ENCODE peak calls at places on chromosomes 2 and 18, in six cellular contexts. O, N, Y, P, W and L are unnamed samples.

GRCh38 chr2:17795309-17795708 is 21.0 kb upstream of the MSGN1 start:
- DNase-seq in O (no peak), N (no peak), Y (no peak), P (no peak), W (no peak), L (no peak)

GRCh38 chr2:126946323-126947089 is 47.8 kb downstream of the TEX51 start:
- DNase-seq in O (no peak), N (peak), Y (no peak), P (no peak), W (no peak), L (no peak)

GRCh38 chr18:26549486-26550435 is 1.4 kb upstream of the KCTD1 start:
- DNase-seq in O (peak), N (peak), Y (no peak), P (no peak), W (peak), L (no peak)

GRCh38 chr2:141490886-141491285 is 639.9 kb downstream of the LRP1B start:
- DNase-seq in O (no peak), N (no peak), Y (no peak), P (no peak), W (no peak), L (no peak)

GRCh38 chr2:46385786-46386577 is 88.8 kb downstream of the EPAS1 start:
- DNase-seq in O (no peak), N (no peak), Y (no peak), P (no peak), W (no peak), L (no peak)

GRCh38 chr2:2107140-2107539 is 223.9 kb downstream of the MYT1L start:
- DNase-seq in O (no peak), N (peak), Y (no peak), P (no peak), W (no peak), L (no peak)

GRCh38 chr2:11748861-11749645 is 2.6 kb downstream of the LPIN1 start:
- DNase-seq in O (no peak), N (no peak), Y (no peak), P (no peak), W (no peak), L (no peak)

GRCh38 chr2:54499666-54500065 is 43.5 kb downstream of the SPTBN1 start:
- DNase-seq in O (no peak), N (no peak), Y (no peak), P (no peak), W (no peak), L (no peak)

GRCh38 chr2:106801256-106801655 is 84.7 kb downstream of the ST6GAL2 start:
- DNase-seq in O (no peak), N (no peak), Y (no peak), P (no peak), W (no peak), L (no peak)

GRCh38 chr2:7744827-7745226 is 827.6 kb downstream of the RNF144A start:
- DNase-seq in O (no peak), N (no peak), Y (no peak), P (no peak), W (no peak), L (no peak)

GRCh38 chr2:231671617-231672350 is 36.5 kb upstream of the PTMA start:
- DNase-seq in O (no peak), N (no peak), Y (no peak), P (no peak), W (peak), L (no peak)

GRCh38 chr2:85873679-85874078 is 15.1 kb downstream of the ST3GAL5 start:
- DNase-seq in O (no peak), N (peak), Y (peak), P (no peak), W (no peak), L (no peak)
- TF ChIP-seq SIN3A in O (no peak), N (no peak), Y (no peak), P (no peak), W (no peak), L (no peak)

GRCh38 chr18:59743561-59743960 is 46.3 kb upstream of the CCBE1 start:
- DNase-seq in O (no peak), N (no peak), Y (no peak), P (no peak), W (no peak), L (no peak)
- TF ChIP-seq SIN3A in O (no peak), N (no peak), Y (no peak), P (no peak), W (no peak), L (no peak)

GRCh38 chr2:201699384-201699783 is 940 bp upstream of the MPP4 start:
- DNase-seq in O (no peak), N (no peak), Y (no peak), P (no peak), W (no peak), L (no peak)
- TF ChIP-seq SIN3A in O (no peak), N (no peak), Y (no peak), P (no peak), W (no peak), L (no peak)

GRCh38 chr18:21911551-21911950 is 171.0 kb downstream of the MIB1 start:
- DNase-seq in O (no peak), N (no peak), Y (no peak), P (no peak), W (no peak), L (no peak)
- TF ChIP-seq SIN3A in O (no peak), N (no peak), Y (no peak), P (no peak), W (no peak), L (no peak)

GRCh38 chr2:29212009-29212408 is 96.8 kb downstream of the CLIP4 start:
- DNase-seq in O (no peak), N (no peak), Y (no peak), P (no peak), W (peak), L (no peak)

GRCh38 chr2:29206941-29207340 is 91.7 kb downstream of the CLIP4 start:
- DNase-seq in O (no peak), N (no peak), Y (no peak), P (no peak), W (peak), L (no peak)

GRCh38 chr2:29207352-29207751 is 92.1 kb downstream of the CLIP4 start:
- DNase-seq in O (no peak), N (no peak), Y (no peak), P (no peak), W (no peak), L (no peak)

GRCh38 chr2:29213871-29214341 is 98.7 kb downstream of the CLIP4 start:
- DNase-seq in O (no peak), N (no peak), Y (no peak), P (no peak), W (no peak), L (no peak)

DNA sequence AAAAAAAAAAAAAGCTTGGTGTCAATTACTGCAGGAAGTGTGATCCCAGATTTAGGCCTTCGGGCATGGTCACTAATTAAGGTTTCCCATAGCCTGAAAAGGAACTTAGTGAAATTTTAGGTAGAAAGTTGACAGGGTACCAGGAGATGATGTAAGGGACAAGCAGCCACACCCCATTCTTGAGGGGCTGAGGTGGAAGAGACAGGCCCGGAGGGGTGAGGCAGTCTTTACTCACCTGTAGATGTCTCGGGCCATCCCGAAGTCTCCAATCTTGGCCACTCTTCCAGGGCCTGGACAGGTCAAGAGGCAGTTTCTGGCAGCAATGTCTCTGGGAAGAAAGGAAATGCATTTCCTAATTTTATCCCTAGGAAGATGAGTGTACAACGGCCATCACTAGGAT is 94.3 kb downstream of the CLIP4 start:
- DNase-seq in O (no peak), N (no peak), Y (no peak), P (no peak), W (no peak), L (no peak)
- TF ChIP-seq SIN3A in O (no peak), N (no peak), Y (no peak), P (no peak), W (no peak), L (no peak)

GRCh38 chr2:204487447-204488229 is 57.6 kb upstream of the PARD3B start:
- DNase-seq in O (no peak), N (no peak), Y (no peak), P (no peak), W (peak), L (no peak)

GRCh38 chr2:204495381-204495780 is 49.9 kb upstream of the PARD3B start:
- DNase-seq in O (no peak), N (no peak), Y (no peak), P (no peak), W (no peak), L (no peak)

GRCh38 chr2:204494681-204495080 is 50.6 kb upstream of the PARD3B start:
- DNase-seq in O (no peak), N (no peak), Y (no peak), P (no peak), W (no peak), L (no peak)

GRCh38 chr2:204492417-204492816 is 52.9 kb upstream of the PARD3B start:
- DNase-seq in O (no peak), N (no peak), Y (no peak), P (no peak), W (no peak), L (no peak)

DNA sequence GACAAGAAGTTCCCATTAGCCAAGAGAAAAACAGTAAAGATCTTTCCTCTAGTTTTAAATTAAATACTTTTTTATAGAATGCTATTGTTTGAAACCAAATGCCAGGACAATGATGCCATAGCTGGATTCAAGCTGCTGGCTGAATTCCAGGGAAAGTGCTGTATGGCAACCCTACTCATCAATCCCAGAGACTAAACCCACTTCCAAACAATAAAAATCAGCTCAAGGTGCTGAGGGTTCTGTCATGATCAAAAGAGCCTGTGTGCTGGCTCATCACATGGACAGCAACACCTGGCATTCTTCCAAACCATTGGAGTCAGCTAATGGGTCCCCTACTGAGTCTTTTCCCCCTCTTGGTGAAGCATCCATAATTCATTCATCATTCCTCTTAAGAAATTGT is 53.7 kb upstream of the PARD3B start:
- DNase-seq in O (no peak), N (no peak), Y (no peak), P (no peak), W (no peak), L (no peak)
- TF ChIP-seq SIN3A in O (no peak), N (no peak), Y (no peak), P (no peak), W (no peak), L (no peak)

DNA sequence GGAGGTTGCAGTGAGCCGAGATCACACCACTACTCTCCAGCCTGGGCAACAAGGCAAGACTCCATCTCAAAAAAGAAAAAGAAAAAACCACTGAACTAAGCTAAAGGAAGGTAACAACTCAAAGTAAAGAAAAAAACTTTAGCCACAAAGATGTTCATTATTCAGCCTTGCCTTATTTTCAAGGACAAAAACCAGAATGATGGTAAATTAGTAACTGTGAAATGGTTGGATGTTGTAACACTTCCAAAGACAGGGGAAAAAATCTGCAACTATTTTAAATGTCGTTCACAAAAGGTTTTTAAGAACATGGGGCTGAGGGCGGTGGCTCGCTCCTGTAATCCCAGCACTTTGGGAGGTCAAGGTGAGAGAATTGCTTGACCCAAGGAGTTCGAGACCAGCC is 10.1 kb downstream of the ADAM17 start:
- DNase-seq in O (no peak), N (no peak), Y (no peak), P (no peak), W (no peak), L (no peak)
- TF ChIP-seq SIN3A in O (no peak), N (no peak), Y (no peak), P (no peak), W (no peak), L (no peak)

GRCh38 chr2:239026711-239027430 is 179.0 kb downstream of the TWIST2 start:
- DNase-seq in O (no peak), N (peak), Y (no peak), P (no peak), W (no peak), L (no peak)

GRCh38 chr2:239025951-239026461 is 178.1 kb downstream of the TWIST2 start:
- DNase-seq in O (no peak), N (peak), Y (no peak), P (no peak), W (no peak), L (no peak)

GRCh38 chr2:239029958-239030357 is 182.1 kb downstream of the TWIST2 start:
- DNase-seq in O (no peak), N (no peak), Y (no peak), P (no peak), W (no peak), L (no peak)

GRCh38 chr2:239028253-239028619 is 180.4 kb downstream of the TWIST2 start:
- DNase-seq in O (no peak), N (no peak), Y (no peak), P (no peak), W (no peak), L (no peak)

DNA sequence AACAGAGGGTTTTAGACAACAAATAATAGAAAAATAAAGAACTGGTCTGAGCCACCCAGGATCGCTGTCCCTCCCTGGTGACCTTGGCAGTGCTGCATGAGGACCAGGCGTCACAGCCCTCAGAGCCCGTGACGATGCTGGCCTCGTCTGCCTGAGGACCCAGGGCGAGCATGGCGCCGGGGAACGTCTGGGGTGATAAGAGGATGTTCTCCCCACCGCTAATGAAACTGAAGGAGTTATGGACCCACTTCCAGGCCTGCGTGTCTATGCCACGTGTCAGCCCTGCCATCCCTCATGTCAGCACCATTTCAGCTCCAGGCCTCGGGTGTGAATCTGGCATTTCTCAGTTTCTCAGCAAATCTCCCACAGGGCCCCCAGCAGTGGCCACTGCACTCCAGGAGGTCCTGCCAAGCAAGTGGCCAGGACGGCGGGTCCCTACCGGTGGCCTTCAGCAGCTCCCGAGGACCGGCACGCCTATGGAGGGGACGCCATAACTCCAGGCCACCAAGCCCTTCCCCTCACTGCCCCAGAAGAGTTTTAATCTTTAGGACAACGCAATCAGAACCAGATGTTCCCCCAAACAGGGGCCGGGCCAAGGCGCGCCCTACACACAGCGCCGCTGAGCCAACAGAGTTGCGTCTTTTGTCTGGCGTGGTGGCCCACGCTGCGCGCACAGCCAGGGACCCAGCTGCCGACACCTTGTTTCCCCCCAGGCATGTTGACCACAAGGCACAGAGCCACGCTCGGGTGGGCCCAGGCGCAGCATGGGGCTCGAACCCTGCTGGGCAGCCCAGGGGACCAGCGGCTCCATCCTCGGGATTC is 179.8 kb downstream of the TWIST2 start:
- DNase-seq in O (no peak), N (no peak), Y (no peak), P (no peak), W (no peak), L (no peak)
- TF ChIP-seq SIN3A in O (no peak), N (no peak), Y (no peak), P (no peak), W (no peak), L (no peak)

GRCh38 chr2:74383254-74383653 is 3.1 kb upstream of the DCTN1 start:
- DNase-seq in O (no peak), N (no peak), Y (no peak), P (no peak), W (peak), L (no peak)
- TF ChIP-seq SIN3A in O (no peak), N (no peak), Y (no peak), P (no peak), W (no peak), L (no peak)